ENCODE peak calls at places on chromosomes 12 and 14, in six cellular contexts. A is neuronal stem cell, B is H9, Z is mesendoderm, Y is IMR-90, R is mesenchymal stem cell. I is an unnamed sample.

GRCh38 chr14:54650331-54651017 is 83.5 kb downstream of the SAMD4A start:
- DNase-seq in A (no peak), B (no peak), Z (peak), Y (peak), R (peak), I (no peak)

GRCh38 chr12:459430-460258 is at the start of gene B4GALNT3:
- DNase-seq in A (peak), B (peak), Z (peak), Y (no peak), R (peak), I (peak)

GRCh38 chr12:113184098-113184899 is 979 bp downstream of the DDX54 start:
- DNase-seq in A (no peak), B (no peak), Z (no peak), Y (no peak), R (no peak), I (no peak)

GRCh38 chr14:102982852-102983470 is 60.5 kb downstream of the AMN start:
- DNase-seq in A (no peak), B (no peak), Z (no peak), Y (no peak), R (no peak), I (no peak)

GRCh38 chr14:58395815-58396626 is at the start of gene TOMM20L:
- DNase-seq in A (peak), B (peak), Z (peak), Y (peak), R (peak), I (peak)

GRCh38 chr12:92608418-92609091 is 94.2 kb upstream of the PLEKHG7 start:
- DNase-seq in A (peak), B (no peak), Z (peak), Y (peak), R (peak), I (no peak)

GRCh38 chr14:25375639-25376038 is 325.7 kb upstream of the STXBP6 start:
- DNase-seq in A (no peak), B (no peak), Z (no peak), Y (no peak), R (no peak), I (no peak)

GRCh38 chr12:19674437-19674836 is 235.1 kb downstream of the AEBP2 start:
- DNase-seq in A (no peak), B (no peak), Z (no peak), Y (no peak), R (no peak), I (no peak)

GRCh38 chr14:100603341-100604125 is 16.3 kb upstream of the BEGAIN start:
- DNase-seq in A (no peak), B (no peak), Z (no peak), Y (no peak), R (no peak), I (no peak)

GRCh38 chr12:113425960-113426453 is 3.8 kb downstream of the SDSL start:
- DNase-seq in A (no peak), B (peak), Z (peak), Y (no peak), R (no peak), I (no peak)

GRCh38 chr14:50242566-50243288 is 11.3 kb upstream of the SOS2 start:
- DNase-seq in A (no peak), B (no peak), Z (no peak), Y (no peak), R (peak), I (no peak)

GRCh38 chr14:62162998-62163589 is 400.9 kb downstream of the SNAPC1 start:
- DNase-seq in A (peak), B (peak), Z (peak), Y (peak), R (peak), I (no peak)

GRCh38 chr14:59829469-59829868 is 41.1 kb downstream of the RTN1 start:
- DNase-seq in A (no peak), B (no peak), Z (no peak), Y (no peak), R (no peak), I (no peak)

GRCh38 chr14:89870335-89870734 is 84.2 kb downstream of the EFCAB11 start:
- DNase-seq in A (no peak), B (no peak), Z (no peak), Y (peak), R (no peak), I (no peak)

GRCh38 chr12:97716356-97716755 is 253.8 kb downstream of the RMST start:
- DNase-seq in A (peak), B (peak), Z (peak), Y (no peak), R (peak), I (no peak)

GRCh38 chr14:31051023-31051422 is 24.8 kb upstream of the STRN3 start:
- DNase-seq in A (no peak), B (no peak), Z (no peak), Y (no peak), R (no peak), I (no peak)

GRCh38 chr12:46492471-46493351 is 120.1 kb upstream of the SLC38A2 start:
- DNase-seq in A (no peak), B (no peak), Z (peak), Y (peak), R (peak), I (no peak)

GRCh38 chr14:101561897-101562490 is 699 bp downstream of the DIO3 start:
- DNase-seq in A (no peak), B (no peak), Z (no peak), Y (no peak), R (no peak), I (no peak)

GRCh38 chr12:49580572-49581535 is 12.9 kb upstream of the MCRS1 start:
- DNase-seq in A (peak), B (peak), Z (peak), Y (peak), R (peak), I (peak)

GRCh38 chr14:63493246-63493645 is 49.9 kb downstream of the PPP2R5E start:
- DNase-seq in A (peak), B (no peak), Z (peak), Y (peak), R (no peak), I (no peak)

GRCh38 chr14:104105071-104105821 is 19.7 kb downstream of the ASPG start:
- DNase-seq in A (no peak), B (peak), Z (no peak), Y (no peak), R (no peak), I (no peak)

GRCh38 chr14:22986508-22987054 is 4.2 kb upstream of the AJUBA start:
- DNase-seq in A (peak), B (peak), Z (peak), Y (peak), R (peak), I (no peak)

GRCh38 chr14:28756896-28757570 is 9.6 kb upstream of the FOXG1 start:
- DNase-seq in A (no peak), B (peak), Z (peak), Y (peak), R (peak), I (no peak)

GRCh38 chr12:104433061-104433460 is 23.7 kb upstream of the CHST11 start:
- DNase-seq in A (no peak), B (no peak), Z (no peak), Y (no peak), R (no peak), I (no peak)

GRCh38 chr12:62724947-62725447 is 210.0 kb downstream of the PPM1H start:
- DNase-seq in A (peak), B (peak), Z (peak), Y (peak), R (peak), I (peak)

GRCh38 chr12:2198088-2198501 is 145.3 kb downstream of the CACNA1C start:
- DNase-seq in A (peak), B (peak), Z (peak), Y (peak), R (peak), I (peak)

GRCh38 chr12:41466762-41467270 is 278.7 kb downstream of the PDZRN4 start:
- DNase-seq in A (no peak), B (peak), Z (peak), Y (no peak), R (no peak), I (no peak)

GRCh38 chr12:88227263-88227662 is 85.2 kb downstream of the TMTC3 start:
- DNase-seq in A (no peak), B (no peak), Z (no peak), Y (no peak), R (no peak), I (no peak)

GRCh38 chr12:103908877-103909276 is 21.3 kb upstream of the HSP90B1 start:
- DNase-seq in A (no peak), B (no peak), Z (peak), Y (peak), R (peak), I (no peak)

GRCh38 chr12:481422-481821 is 21.7 kb downstream of the B4GALNT3 start:
- DNase-seq in A (no peak), B (peak), Z (no peak), Y (peak), R (peak), I (no peak)

GRCh38 chr12:56760460-56760859 is 2.7 kb upstream of the HSD17B6 start:
- DNase-seq in A (no peak), B (no peak), Z (peak), Y (no peak), R (no peak), I (no peak)

GRCh38 chr12:19530631-19531020 is 91.3 kb downstream of the AEBP2 start:
- DNase-seq in A (no peak), B (no peak), Z (no peak), Y (peak), R (peak), I (no peak)

GRCh38 chr12:52148541-52149181 is 43.2 kb downstream of the KRT80 start:
- DNase-seq in A (no peak), B (peak), Z (no peak), Y (no peak), R (no peak), I (no peak)

GRCh38 chr12:108583971-108584370 is 13.9 kb downstream of the TMEM119 start:
- DNase-seq in A (no peak), B (no peak), Z (no peak), Y (no peak), R (no peak), I (no peak)

GRCh38 chr12:108580531-108580930 is 17.4 kb downstream of the TMEM119 start:
- DNase-seq in A (no peak), B (no peak), Z (no peak), Y (no peak), R (peak), I (no peak)

GRCh38 chr12:108582981-108583770 is 14.7 kb downstream of the TMEM119 start:
- DNase-seq in A (no peak), B (no peak), Z (no peak), Y (no peak), R (no peak), I (no peak)

GRCh38 chr12:108582509-108582908 is 15.4 kb downstream of the TMEM119 start:
- DNase-seq in A (no peak), B (no peak), Z (no peak), Y (no peak), R (no peak), I (no peak)

DNA sequence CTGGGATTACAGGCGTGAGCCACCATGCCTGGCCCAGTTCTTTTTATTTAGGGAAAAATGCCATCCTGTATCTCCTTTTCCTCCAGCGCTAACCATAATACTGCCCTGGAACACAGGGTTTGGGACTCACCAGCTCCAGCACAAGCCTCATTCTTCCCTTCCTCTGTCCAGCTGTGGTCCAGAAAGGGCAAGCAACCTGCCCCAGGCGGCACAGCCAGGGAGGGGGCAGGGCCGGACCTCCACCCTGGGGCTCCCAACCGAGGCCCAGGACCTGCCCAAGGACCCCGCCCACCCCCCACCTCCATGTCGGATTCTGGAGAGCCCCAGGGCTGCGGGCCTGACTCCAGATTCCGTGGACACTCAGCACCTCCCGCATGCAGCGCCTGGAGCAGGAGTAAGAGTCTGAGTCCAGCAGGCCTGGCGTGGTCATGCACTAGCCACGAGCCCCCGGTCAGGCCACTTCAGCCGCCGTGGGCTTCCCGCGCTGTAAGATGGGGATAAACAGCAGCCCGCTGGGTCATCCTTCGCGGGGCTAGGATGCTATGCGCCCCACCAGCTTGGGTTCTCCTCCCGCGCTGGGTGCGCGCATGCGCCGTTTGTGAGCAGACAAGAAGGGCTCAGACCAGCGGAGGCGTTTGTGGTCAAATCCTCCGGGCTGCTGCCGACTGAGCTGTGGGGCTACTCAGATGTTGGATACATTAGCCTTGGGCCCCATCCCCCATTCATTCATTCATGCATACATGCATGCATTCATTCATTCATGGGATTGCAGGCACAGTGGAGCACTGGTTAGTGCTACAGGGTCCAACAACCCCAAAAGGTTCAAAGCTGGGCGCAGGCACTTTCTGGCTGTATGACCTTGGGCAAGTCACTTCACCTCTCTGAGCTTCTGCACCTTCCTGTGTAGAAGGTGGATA is 16.3 kb downstream of the TMEM119 start:
- DNase-seq in A (no peak), B (no peak), Z (no peak), Y (no peak), R (no peak), I (no peak)
- H2BK120ac ChIP-seq in A (peak), B (no peak), Z (no peak), Y (no peak), R (peak), I (no peak)

GRCh38 chr12:25838007-25838406 is 120.5 kb upstream of the RASSF8 start:
- DNase-seq in A (no peak), B (no peak), Z (no peak), Y (no peak), R (no peak), I (no peak)
- H2BK120ac ChIP-seq in A (no peak), B (no peak), Z (no peak), Y (no peak), R (no peak), I (no peak)

GRCh38 chr14:64705406-64706118 is 1.3 kb downstream of the PLEKHG3 start:
- DNase-seq in A (no peak), B (no peak), Z (peak), Y (no peak), R (peak), I (no peak)
- H2BK120ac ChIP-seq in A (no peak), B (no peak), Z (no peak), Y (no peak), R (no peak), I (peak)

DNA sequence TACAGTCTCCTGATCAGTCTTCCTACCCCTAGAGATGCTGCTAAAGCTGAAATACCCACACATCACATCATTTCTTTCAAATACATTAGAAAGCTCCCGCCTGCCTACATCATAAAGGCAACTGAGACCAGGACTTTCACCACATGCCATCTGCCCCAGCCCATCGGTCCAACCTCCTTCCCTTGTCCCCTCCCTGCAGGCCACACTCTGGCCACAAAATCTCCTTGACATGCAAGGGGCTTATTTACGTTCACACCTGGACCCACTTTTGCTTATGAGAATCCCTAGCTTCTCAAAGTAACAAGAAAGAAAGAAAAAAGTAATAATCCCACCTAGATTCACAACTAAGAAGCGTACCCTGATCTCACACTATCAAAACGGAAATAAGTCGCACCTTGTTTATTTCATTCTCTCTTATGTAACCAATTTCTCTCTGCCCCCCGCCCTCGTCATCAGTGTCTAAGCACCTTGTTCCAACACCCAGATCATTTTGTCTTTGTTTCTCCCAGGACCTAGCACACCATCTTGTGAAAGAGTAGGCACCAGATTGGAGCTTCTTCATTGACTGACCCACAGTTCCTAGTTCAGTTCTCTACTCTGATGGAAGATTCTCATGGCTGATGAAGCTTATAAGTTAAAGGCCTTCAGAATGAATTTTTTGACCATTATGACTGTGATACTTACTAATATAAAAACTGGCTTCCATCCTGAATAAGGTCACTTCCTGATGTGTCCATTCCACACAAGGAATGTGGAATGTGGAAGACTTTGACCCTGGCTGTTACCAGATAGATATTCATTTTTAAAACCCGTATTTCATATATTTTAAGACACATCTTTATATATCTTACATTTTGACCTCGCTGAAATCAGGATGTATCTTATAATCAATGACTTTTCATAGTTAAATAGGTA is 7.7 kb downstream of the WSB2 start:
- DNase-seq in A (no peak), B (no peak), Z (no peak), Y (peak), R (no peak), I (no peak)
- H2BK120ac ChIP-seq in A (no peak), B (no peak), Z (no peak), Y (peak), R (no peak), I (no peak)

GRCh38 chr14:24233538-24233866 is 773 bp downstream of the GMPR2 start:
- DNase-seq in A (no peak), B (no peak), Z (peak), Y (no peak), R (no peak), I (no peak)
- H2BK120ac ChIP-seq in A (no peak), B (no peak), Z (no peak), Y (peak), R (no peak), I (no peak)

DNA sequence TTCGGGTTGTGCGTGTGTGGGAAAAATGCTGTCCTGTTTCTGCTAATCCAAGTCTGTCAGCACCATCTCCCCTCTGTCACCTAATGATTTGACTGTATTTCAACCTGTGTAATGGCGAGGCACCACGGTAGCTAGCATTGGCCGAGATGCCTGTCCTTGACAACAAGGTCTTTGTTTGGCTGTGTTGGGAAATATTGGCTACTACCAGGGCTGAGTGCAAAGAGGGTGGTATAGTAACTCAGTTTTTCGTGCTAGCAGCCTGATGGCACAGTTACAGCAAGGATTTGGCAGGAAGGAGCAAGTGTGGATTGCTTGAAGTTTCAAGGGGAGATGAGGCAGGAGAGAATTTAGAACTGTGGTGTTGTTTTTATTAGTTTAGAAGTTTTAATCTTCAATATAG is 440.3 kb upstream of the RGS6 start:
- DNase-seq in A (no peak), B (no peak), Z (peak), Y (peak), R (peak), I (no peak)
- H2BK120ac ChIP-seq in A (no peak), B (no peak), Z (no peak), Y (no peak), R (no peak), I (no peak)

GRCh38 chr12:115012861-115013667 is 329.1 kb upstream of the TBX3 start:
- DNase-seq in A (no peak), B (peak), Z (peak), Y (no peak), R (peak), I (no peak)
- H2BK120ac ChIP-seq in A (no peak), B (no peak), Z (no peak), Y (no peak), R (peak), I (no peak)

GRCh38 chr14:75784314-75784686 is 123.3 kb downstream of the TTLL5 start:
- DNase-seq in A (no peak), B (no peak), Z (no peak), Y (no peak), R (no peak), I (no peak)

GRCh38 chr14:75783602-75784313 is 122.7 kb downstream of the TTLL5 start:
- DNase-seq in A (no peak), B (no peak), Z (no peak), Y (no peak), R (no peak), I (no peak)

GRCh38 chr14:75781096-75781495 is 120.0 kb downstream of the TTLL5 start:
- DNase-seq in A (no peak), B (no peak), Z (no peak), Y (no peak), R (no peak), I (no peak)

GRCh38 chr14:75783184-75783583 is 122.1 kb downstream of the TTLL5 start:
- DNase-seq in A (no peak), B (no peak), Z (no peak), Y (no peak), R (no peak), I (no peak)
- H2BK120ac ChIP-seq in A (no peak), B (no peak), Z (no peak), Y (no peak), R (no peak), I (no peak)

DNA sequence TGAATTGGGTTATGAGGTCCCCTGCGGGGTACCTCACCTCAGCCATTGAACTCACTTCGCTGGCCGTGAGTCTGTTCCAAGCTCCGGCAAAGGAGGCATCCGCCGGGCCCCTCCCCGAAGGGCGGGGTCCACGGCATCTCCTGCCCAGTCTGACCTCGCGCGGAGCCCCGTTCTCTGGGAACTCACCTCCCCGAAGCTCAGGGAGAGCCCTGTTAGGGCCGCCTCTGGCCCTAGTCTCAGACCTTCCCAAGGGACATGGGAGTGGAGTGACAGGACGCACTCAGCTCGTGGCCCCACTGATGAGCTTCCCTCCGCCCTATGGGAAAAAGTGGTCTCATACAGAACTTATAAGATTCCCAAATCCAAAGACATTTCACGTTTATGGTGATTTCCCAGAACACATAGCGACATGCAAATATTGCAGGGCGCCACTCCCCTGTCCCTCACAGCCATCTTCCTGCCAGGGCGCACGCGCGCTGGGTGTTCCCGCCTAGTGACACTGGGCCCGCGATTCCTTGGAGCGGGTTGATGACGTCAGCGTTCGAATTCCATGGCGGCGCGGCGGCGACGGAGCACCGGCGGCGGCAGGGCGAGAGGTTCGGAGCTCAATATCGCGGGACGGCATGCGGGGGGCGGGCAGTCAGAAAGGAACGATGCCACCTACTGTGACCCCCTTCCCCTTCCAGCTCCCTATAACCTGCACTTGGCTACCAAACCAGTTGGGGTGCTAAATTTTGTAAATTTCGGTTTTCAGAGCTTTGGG is at the start of gene PARP2:
- DNase-seq in A (peak), B (peak), Z (peak), Y (peak), R (peak), I (peak)
- H2BK120ac ChIP-seq in A (no peak), B (no peak), Z (no peak), Y (peak), R (no peak), I (no peak)